ENCODE peak calls at places on chromosomes 12 and 14, in five cellular contexts. One of them, this sample, is unnamed.

GRCh38 chr14:91289464-91289863 is 45.0 kb upstream of the GPR68 start:
- DNase-seq in left cardiac atrium: no peak
- DNase-seq in NCI-H226: no peak
- DNase-seq in hypothalamus: no peak
- DNase-seq in skeletal muscle cell: no peak
- DNase-seq in this sample: no peak

GRCh38 chr14:75292886-75293285 is 14.3 kb downstream of the FOS start:
- DNase-seq in NCI-H226: no peak
- DNase-seq in skeletal muscle cell: no peak
- DNase-seq in left cardiac atrium: no peak
- DNase-seq in hypothalamus: no peak
- DNase-seq in this sample: no peak

GRCh38 chr12:119334459-119335170 is at the start of gene CCDC60:
- DNase-seq in NCI-H226: no peak
- DNase-seq in skeletal muscle cell: no peak
- DNase-seq in left cardiac atrium: no peak
- DNase-seq in hypothalamus: no peak
- DNase-seq in this sample: no peak

GRCh38 chr12:113776536-113776935 is 189.6 kb downstream of the RBM19 start:
- DNase-seq in hypothalamus: no peak
- DNase-seq in skeletal muscle cell: no peak
- DNase-seq in NCI-H226: no peak
- DNase-seq in left cardiac atrium: no peak
- DNase-seq in this sample: no peak

GRCh38 chr12:74964390-74964789 is 245.2 kb downstream of the KCNC2 start:
- DNase-seq in NCI-H226: no peak
- DNase-seq in skeletal muscle cell: no peak
- DNase-seq in left cardiac atrium: no peak
- DNase-seq in hypothalamus: no peak
- DNase-seq in this sample: no peak

GRCh38 chr12:49332441-49332861 is 4.5 kb downstream of the C1QL4 start:
- DNase-seq in NCI-H226: no peak
- DNase-seq in hypothalamus: no peak
- DNase-seq in skeletal muscle cell: no peak
- DNase-seq in left cardiac atrium: no peak
- DNase-seq in this sample: no peak

GRCh38 chr12:100141998-100142850 is 450 bp downstream of the BLTP3B start:
- DNase-seq in skeletal muscle cell: no peak
- DNase-seq in left cardiac atrium: peak
- DNase-seq in hypothalamus: peak
- DNase-seq in NCI-H226: peak
- DNase-seq in this sample: peak

GRCh38 chr14:94143239-94143638 is 13.8 kb upstream of the IFI27L2 start:
- DNase-seq in skeletal muscle cell: no peak
- DNase-seq in NCI-H226: no peak
- DNase-seq in left cardiac atrium: no peak
- DNase-seq in hypothalamus: no peak
- DNase-seq in this sample: no peak

GRCh38 chr14:31937730-31938346 is 139.3 kb upstream of the ARHGAP5 start:
- DNase-seq in left cardiac atrium: peak
- DNase-seq in hypothalamus: peak
- DNase-seq in skeletal muscle cell: peak
- DNase-seq in NCI-H226: peak
- DNase-seq in this sample: peak

GRCh38 chr12:23424685-23425084 is 524.8 kb downstream of the SOX5 start:
- DNase-seq in skeletal muscle cell: no peak
- DNase-seq in hypothalamus: no peak
- DNase-seq in NCI-H226: no peak
- DNase-seq in left cardiac atrium: no peak
- DNase-seq in this sample: no peak

GRCh38 chr14:95222870-95223398 is 65.6 kb upstream of the DICER1 start:
- DNase-seq in left cardiac atrium: no peak
- DNase-seq in hypothalamus: no peak
- DNase-seq in NCI-H226: peak
- DNase-seq in skeletal muscle cell: peak
- DNase-seq in this sample: no peak

GRCh38 chr12:92735131-92735721 is 32.4 kb downstream of the PLEKHG7 start:
- DNase-seq in hypothalamus: no peak
- DNase-seq in skeletal muscle cell: peak
- DNase-seq in NCI-H226: peak
- DNase-seq in left cardiac atrium: no peak
- DNase-seq in this sample: no peak

GRCh38 chr14:101965796-101966718 is 1.7 kb downstream of the DYNC1H1 start:
- DNase-seq in hypothalamus: no peak
- DNase-seq in left cardiac atrium: no peak
- DNase-seq in skeletal muscle cell: no peak
- DNase-seq in NCI-H226: no peak
- DNase-seq in this sample: no peak

GRCh38 chr12:111467862-111468245 is 62.1 kb downstream of the SH2B3 start:
- DNase-seq in hypothalamus: no peak
- DNase-seq in NCI-H226: no peak
- DNase-seq in left cardiac atrium: no peak
- DNase-seq in skeletal muscle cell: no peak
- DNase-seq in this sample: no peak

GRCh38 chr12:101490286-101490920 is 15.3 kb downstream of the SPIC start:
- DNase-seq in NCI-H226: peak
- DNase-seq in left cardiac atrium: no peak
- DNase-seq in skeletal muscle cell: no peak
- DNase-seq in hypothalamus: no peak
- DNase-seq in this sample: no peak

GRCh38 chr12:131896811-131897270 is 2.4 kb downstream of the ULK1 start:
- DNase-seq in left cardiac atrium: peak
- DNase-seq in hypothalamus: peak
- DNase-seq in skeletal muscle cell: no peak
- DNase-seq in NCI-H226: no peak
- DNase-seq in this sample: peak

GRCh38 chr14:69711471-69712216 is 55.3 kb upstream of the SRSF5 start:
- DNase-seq in left cardiac atrium: no peak
- DNase-seq in NCI-H226: no peak
- DNase-seq in skeletal muscle cell: no peak
- DNase-seq in hypothalamus: peak
- DNase-seq in this sample: peak

GRCh38 chr12:14841761-14842160 is 1.6 kb downstream of the ART4 start:
- DNase-seq in left cardiac atrium: peak
- DNase-seq in NCI-H226: no peak
- DNase-seq in hypothalamus: no peak
- DNase-seq in skeletal muscle cell: no peak
- DNase-seq in this sample: peak

GRCh38 chr12:59151243-59151642 is 230.9 kb upstream of the LRIG3 start:
- DNase-seq in NCI-H226: peak
- DNase-seq in left cardiac atrium: no peak
- DNase-seq in hypothalamus: no peak
- DNase-seq in skeletal muscle cell: no peak
- DNase-seq in this sample: no peak

GRCh38 chr12:12121022-12121421 is 50.3 kb downstream of the BCL2L14 start:
- DNase-seq in NCI-H226: no peak
- DNase-seq in skeletal muscle cell: no peak
- DNase-seq in left cardiac atrium: no peak
- DNase-seq in hypothalamus: no peak
- DNase-seq in this sample: no peak

GRCh38 chr12:51705450-51705849 is 114.4 kb downstream of the SCN8A start:
- DNase-seq in NCI-H226: no peak
- DNase-seq in skeletal muscle cell: no peak
- DNase-seq in hypothalamus: no peak
- DNase-seq in left cardiac atrium: no peak
- DNase-seq in this sample: no peak

GRCh38 chr12:119780786-119781434 is 96.2 kb downstream of the CIT start:
- DNase-seq in left cardiac atrium: peak
- DNase-seq in hypothalamus: peak
- DNase-seq in skeletal muscle cell: no peak
- DNase-seq in NCI-H226: peak
- DNase-seq in this sample: no peak

This sample was measured in left ventricle myocardium inferior.